ENCODE peak calls at places on chromosomes 7 and 10, in seven cellular contexts. One of them, this sample, is unnamed.

GRCh38 chr7:127928852-127929251 is 102.4 kb downstream of the LRRC4 start:
- DNase-seq in CD4-positive, CD25-positive, alpha-beta regulatory T cell: no peak
- DNase-seq in endodermal cell: no peak
- DNase-seq in brain microvascular endothelial cell: no peak
- DNase-seq in effector memory CD4-positive, alpha-beta T cell: no peak
- DNase-seq in SK-N-SH: no peak
- DNase-seq in left ventricle myocardium inferior: no peak
- DNase-seq in this sample: no peak

GRCh38 chr10:42864575-42864974 is 82.0 kb downstream of the BMS1 start:
- DNase-seq in effector memory CD4-positive, alpha-beta T cell: no peak
- DNase-seq in endodermal cell: peak; percentile 78
- DNase-seq in SK-N-SH: peak; percentile 41
- DNase-seq in left ventricle myocardium inferior: no peak
- DNase-seq in CD4-positive, CD25-positive, alpha-beta regulatory T cell: no peak
- DNase-seq in brain microvascular endothelial cell: peak; percentile 10
- DNase-seq in this sample: no peak

GRCh38 chr7:28005848-28006233 is 174.8 kb downstream of the JAZF1 start:
- DNase-seq in effector memory CD4-positive, alpha-beta T cell: no peak
- DNase-seq in SK-N-SH: no peak
- DNase-seq in CD4-positive, CD25-positive, alpha-beta regulatory T cell: no peak
- DNase-seq in endodermal cell: no peak
- DNase-seq in brain microvascular endothelial cell: no peak
- DNase-seq in left ventricle myocardium inferior: no peak
- DNase-seq in this sample: no peak

GRCh38 chr10:33067481-33067880 is 109.5 kb upstream of the ITGB1 start:
- DNase-seq in effector memory CD4-positive, alpha-beta T cell: no peak
- DNase-seq in left ventricle myocardium inferior: no peak
- DNase-seq in endodermal cell: no peak
- DNase-seq in SK-N-SH: no peak
- DNase-seq in brain microvascular endothelial cell: no peak
- DNase-seq in CD4-positive, CD25-positive, alpha-beta regulatory T cell: no peak
- DNase-seq in this sample: no peak

GRCh38 chr10:66822801-66823200 is 103.0 kb upstream of the LRRTM3 start:
- DNase-seq in effector memory CD4-positive, alpha-beta T cell: no peak
- DNase-seq in CD4-positive, CD25-positive, alpha-beta regulatory T cell: no peak
- DNase-seq in endodermal cell: peak; percentile 67
- DNase-seq in left ventricle myocardium inferior: no peak
- DNase-seq in SK-N-SH: no peak
- DNase-seq in brain microvascular endothelial cell: no peak
- DNase-seq in this sample: peak; percentile 8

GRCh38 chr10:17273403-17273802 is 45.4 kb downstream of the VIM start:
- DNase-seq in endodermal cell: peak; percentile 49
- DNase-seq in brain microvascular endothelial cell: peak; percentile 47
- DNase-seq in SK-N-SH: no peak
- DNase-seq in CD4-positive, CD25-positive, alpha-beta regulatory T cell: no peak
- DNase-seq in left ventricle myocardium inferior: no peak
- DNase-seq in effector memory CD4-positive, alpha-beta T cell: no peak
- DNase-seq in this sample: no peak

GRCh38 chr10:69769395-69769989 is 32.2 kb upstream of the COL13A1 start:
- DNase-seq in left ventricle myocardium inferior: no peak
- DNase-seq in CD4-positive, CD25-positive, alpha-beta regulatory T cell: no peak
- DNase-seq in SK-N-SH: no peak
- DNase-seq in brain microvascular endothelial cell: peak; percentile 90
- DNase-seq in effector memory CD4-positive, alpha-beta T cell: no peak
- DNase-seq in endodermal cell: peak; percentile 96
- DNase-seq in this sample: peak; percentile 84

GRCh38 chr7:128215739-128216138 is 25.3 kb upstream of the LEP start:
- DNase-seq in endodermal cell: no peak
- DNase-seq in left ventricle myocardium inferior: no peak
- DNase-seq in brain microvascular endothelial cell: peak; percentile 18
- DNase-seq in CD4-positive, CD25-positive, alpha-beta regulatory T cell: no peak
- DNase-seq in effector memory CD4-positive, alpha-beta T cell: no peak
- DNase-seq in SK-N-SH: peak; percentile 55
- DNase-seq in this sample: no peak

GRCh38 chr7:83827036-83827435 is 178.1 kb upstream of the SEMA3E start:
- DNase-seq in effector memory CD4-positive, alpha-beta T cell: no peak
- DNase-seq in endodermal cell: no peak
- DNase-seq in SK-N-SH: no peak
- DNase-seq in brain microvascular endothelial cell: no peak
- DNase-seq in CD4-positive, CD25-positive, alpha-beta regulatory T cell: no peak
- DNase-seq in left ventricle myocardium inferior: no peak
- DNase-seq in this sample: no peak

GRCh38 chr7:99418260-99418659 is 9.5 kb downstream of the BUD31 start:
- DNase-seq in left ventricle myocardium inferior: no peak
- DNase-seq in CD4-positive, CD25-positive, alpha-beta regulatory T cell: no peak
- DNase-seq in SK-N-SH: no peak
- DNase-seq in effector memory CD4-positive, alpha-beta T cell: no peak
- DNase-seq in brain microvascular endothelial cell: no peak
- DNase-seq in endodermal cell: no peak
- DNase-seq in this sample: no peak

GRCh38 chr10:50552771-50553535 is 70.8 kb downstream of the SGMS1 start:
- DNase-seq in endodermal cell: peak; percentile 62
- DNase-seq in left ventricle myocardium inferior: no peak
- DNase-seq in SK-N-SH: no peak
- DNase-seq in brain microvascular endothelial cell: peak; percentile 39
- DNase-seq in effector memory CD4-positive, alpha-beta T cell: peak; percentile 5
- DNase-seq in CD4-positive, CD25-positive, alpha-beta regulatory T cell: peak; percentile 57
- DNase-seq in this sample: no peak

GRCh38 chr10:89471110-89471814 is 56.9 kb downstream of the IFIT5 start:
- DNase-seq in SK-N-SH: no peak
- DNase-seq in endodermal cell: no peak
- DNase-seq in effector memory CD4-positive, alpha-beta T cell: no peak
- DNase-seq in CD4-positive, CD25-positive, alpha-beta regulatory T cell: no peak
- DNase-seq in brain microvascular endothelial cell: no peak
- DNase-seq in left ventricle myocardium inferior: no peak
- DNase-seq in this sample: no peak

GRCh38 chr10:14481014-14481413 is 150.3 kb upstream of the FRMD4A start:
- DNase-seq in effector memory CD4-positive, alpha-beta T cell: no peak
- DNase-seq in brain microvascular endothelial cell: no peak
- DNase-seq in CD4-positive, CD25-positive, alpha-beta regulatory T cell: no peak
- DNase-seq in SK-N-SH: no peak
- DNase-seq in endodermal cell: no peak
- DNase-seq in left ventricle myocardium inferior: no peak
- DNase-seq in this sample: no peak

GRCh38 chr7:120645976-120646375 is 212.0 kb downstream of the TSPAN12 start:
- DNase-seq in left ventricle myocardium inferior: no peak
- DNase-seq in endodermal cell: no peak
- DNase-seq in CD4-positive, CD25-positive, alpha-beta regulatory T cell: no peak
- DNase-seq in brain microvascular endothelial cell: no peak
- DNase-seq in SK-N-SH: no peak
- DNase-seq in effector memory CD4-positive, alpha-beta T cell: no peak
- DNase-seq in this sample: no peak

GRCh38 chr7:114802628-114803027 is 119.3 kb upstream of the MDFIC start:
- DNase-seq in CD4-positive, CD25-positive, alpha-beta regulatory T cell: no peak
- DNase-seq in effector memory CD4-positive, alpha-beta T cell: no peak
- DNase-seq in brain microvascular endothelial cell: no peak
- DNase-seq in SK-N-SH: no peak
- DNase-seq in endodermal cell: no peak
- DNase-seq in left ventricle myocardium inferior: no peak
- DNase-seq in this sample: no peak

GRCh38 chr7:25894902-25895791 is 256.9 kb upstream of the NFE2L3 start:
- DNase-seq in CD4-positive, CD25-positive, alpha-beta regulatory T cell: peak; percentile 46
- DNase-seq in effector memory CD4-positive, alpha-beta T cell: peak; percentile 36
- DNase-seq in left ventricle myocardium inferior: peak; percentile 63
- DNase-seq in endodermal cell: peak; percentile 89
- DNase-seq in SK-N-SH: peak; percentile 86
- DNase-seq in brain microvascular endothelial cell: peak; percentile 20
- DNase-seq in this sample: peak; percentile 76

GRCh38 chr10:76285012-76285411 is 853.6 kb downstream of the LRMDA start:
- DNase-seq in SK-N-SH: no peak
- DNase-seq in CD4-positive, CD25-positive, alpha-beta regulatory T cell: no peak
- DNase-seq in endodermal cell: no peak
- DNase-seq in effector memory CD4-positive, alpha-beta T cell: no peak
- DNase-seq in brain microvascular endothelial cell: peak; percentile 66
- DNase-seq in left ventricle myocardium inferior: no peak
- DNase-seq in this sample: no peak

GRCh38 chr7:56105508-56105907 is 768 bp downstream of the CHCHD2 start:
- DNase-seq in brain microvascular endothelial cell: peak; percentile 77
- DNase-seq in left ventricle myocardium inferior: no peak
- DNase-seq in endodermal cell: no peak
- DNase-seq in SK-N-SH: no peak
- DNase-seq in CD4-positive, CD25-positive, alpha-beta regulatory T cell: peak; percentile 49
- DNase-seq in effector memory CD4-positive, alpha-beta T cell: peak; percentile 17
- DNase-seq in this sample: no peak

GRCh38 chr7:145064114-145064513 is 228.3 kb upstream of the TPK1 start:
- DNase-seq in left ventricle myocardium inferior: no peak
- DNase-seq in brain microvascular endothelial cell: no peak
- DNase-seq in SK-N-SH: no peak
- DNase-seq in effector memory CD4-positive, alpha-beta T cell: no peak
- DNase-seq in CD4-positive, CD25-positive, alpha-beta regulatory T cell: no peak
- DNase-seq in endodermal cell: no peak
- DNase-seq in this sample: no peak

GRCh38 chr7:151769189-151769821 is 107.6 kb downstream of the PRKAG2 start:
- DNase-seq in brain microvascular endothelial cell: no peak
- DNase-seq in endodermal cell: no peak
- DNase-seq in effector memory CD4-positive, alpha-beta T cell: no peak
- DNase-seq in SK-N-SH: no peak
- DNase-seq in CD4-positive, CD25-positive, alpha-beta regulatory T cell: peak; percentile 76
- DNase-seq in left ventricle myocardium inferior: no peak
- DNase-seq in this sample: no peak

GRCh38 chr10:79084012-79084971 is 15.5 kb downstream of the ZMIZ1 start:
- DNase-seq in brain microvascular endothelial cell: peak; percentile 93
- DNase-seq in endodermal cell: no peak
- DNase-seq in effector memory CD4-positive, alpha-beta T cell: no peak
- DNase-seq in SK-N-SH: peak; percentile 59
- DNase-seq in CD4-positive, CD25-positive, alpha-beta regulatory T cell: no peak
- DNase-seq in left ventricle myocardium inferior: peak; percentile 95
- DNase-seq in this sample: peak; percentile 79

GRCh38 chr7:2502647-2502966 is 17.0 kb upstream of the LFNG start:
- DNase-seq in effector memory CD4-positive, alpha-beta T cell: no peak
- DNase-seq in endodermal cell: no peak
- DNase-seq in brain microvascular endothelial cell: no peak
- DNase-seq in left ventricle myocardium inferior: no peak
- DNase-seq in SK-N-SH: no peak
- DNase-seq in CD4-positive, CD25-positive, alpha-beta regulatory T cell: no peak
- DNase-seq in this sample: no peak

GRCh38 chr7:155193716-155194115 is 104.0 kb upstream of the INSIG1 start:
- DNase-seq in endodermal cell: no peak
- DNase-seq in CD4-positive, CD25-positive, alpha-beta regulatory T cell: no peak
- DNase-seq in left ventricle myocardium inferior: no peak
- DNase-seq in brain microvascular endothelial cell: no peak
- DNase-seq in effector memory CD4-positive, alpha-beta T cell: no peak
- DNase-seq in SK-N-SH: no peak
- DNase-seq in this sample: no peak

GRCh38 chr10:92891885-92892705 is 43.8 kb downstream of the EXOC6 start:
- DNase-seq in endodermal cell: peak; percentile 73
- DNase-seq in CD4-positive, CD25-positive, alpha-beta regulatory T cell: no peak
- DNase-seq in SK-N-SH: peak; percentile 6
- DNase-seq in effector memory CD4-positive, alpha-beta T cell: no peak
- DNase-seq in brain microvascular endothelial cell: peak; percentile 84
- DNase-seq in left ventricle myocardium inferior: no peak
- DNase-seq in this sample: no peak

GRCh38 chr10:114902151-114902550 is 35.8 kb upstream of the TRUB1 start:
- DNase-seq in brain microvascular endothelial cell: no peak
- DNase-seq in effector memory CD4-positive, alpha-beta T cell: no peak
- DNase-seq in endodermal cell: no peak
- DNase-seq in CD4-positive, CD25-positive, alpha-beta regulatory T cell: no peak
- DNase-seq in left ventricle myocardium inferior: no peak
- DNase-seq in SK-N-SH: no peak
- DNase-seq in this sample: no peak

GRCh38 chr10:17038627-17039026 is 91.0 kb downstream of the CUBN start:
- DNase-seq in effector memory CD4-positive, alpha-beta T cell: no peak
- DNase-seq in brain microvascular endothelial cell: no peak
- DNase-seq in endodermal cell: no peak
- DNase-seq in left ventricle myocardium inferior: peak; percentile 59
- DNase-seq in SK-N-SH: no peak
- DNase-seq in CD4-positive, CD25-positive, alpha-beta regulatory T cell: no peak
- DNase-seq in this sample: no peak

GRCh38 chr7:152403726-152404125 is 32.1 kb downstream of the KMT2C start:
- DNase-seq in SK-N-SH: no peak
- DNase-seq in CD4-positive, CD25-positive, alpha-beta regulatory T cell: no peak
- DNase-seq in brain microvascular endothelial cell: no peak
- DNase-seq in effector memory CD4-positive, alpha-beta T cell: no peak
- DNase-seq in endodermal cell: no peak
- DNase-seq in left ventricle myocardium inferior: no peak
- DNase-seq in this sample: no peak

GRCh38 chr10:88082391-88082790 is 219.0 kb downstream of the PTEN start:
- DNase-seq in endodermal cell: no peak
- DNase-seq in left ventricle myocardium inferior: no peak
- DNase-seq in CD4-positive, CD25-positive, alpha-beta regulatory T cell: no peak
- DNase-seq in SK-N-SH: no peak
- DNase-seq in effector memory CD4-positive, alpha-beta T cell: no peak
- DNase-seq in brain microvascular endothelial cell: no peak
- DNase-seq in this sample: no peak

GRCh38 chr10:76049581-76050290 is 618.3 kb downstream of the LRMDA start:
- DNase-seq in effector memory CD4-positive, alpha-beta T cell: no peak
- DNase-seq in brain microvascular endothelial cell: peak; percentile 23
- DNase-seq in CD4-positive, CD25-positive, alpha-beta regulatory T cell: no peak
- DNase-seq in left ventricle myocardium inferior: no peak
- DNase-seq in SK-N-SH: no peak
- DNase-seq in endodermal cell: no peak
- DNase-seq in this sample: no peak

GRCh38 chr10:1050555-1050954 is 1.6 kb upstream of the IDI1 start:
- DNase-seq in endodermal cell: peak; percentile 79
- DNase-seq in left ventricle myocardium inferior: no peak
- DNase-seq in SK-N-SH: no peak
- DNase-seq in CD4-positive, CD25-positive, alpha-beta regulatory T cell: peak; percentile 51
- DNase-seq in effector memory CD4-positive, alpha-beta T cell: peak; percentile 32
- DNase-seq in brain microvascular endothelial cell: no peak
- DNase-seq in this sample: peak; percentile 66
- H3K4me3 ChIP-seq in endodermal cell: peak overlapping the region; percentile 100
- H3K4me3 ChIP-seq in left ventricle myocardium inferior: peak overlapping the region; percentile 96
- H3K4me3 ChIP-seq in SK-N-SH: peak overlapping the region; percentile 92
- H3K4me3 ChIP-seq in CD4-positive, CD25-positive, alpha-beta regulatory T cell: peak overlapping the region; percentile 88
- H3K4me3 ChIP-seq in effector memory CD4-positive, alpha-beta T cell: peak overlapping the region; percentile 81
- H3K4me3 ChIP-seq in brain microvascular endothelial cell: peak overlapping the region; percentile 100
- H3K4me3 ChIP-seq in this sample: no peak overlapping the region

GRCh38 chr10:5708356-5708755 is 23.7 kb downstream of the TASOR2 start:
- DNase-seq in CD4-positive, CD25-positive, alpha-beta regulatory T cell: no peak
- DNase-seq in effector memory CD4-positive, alpha-beta T cell: no peak
- DNase-seq in SK-N-SH: no peak
- DNase-seq in brain microvascular endothelial cell: no peak
- DNase-seq in endodermal cell: no peak
- DNase-seq in left ventricle myocardium inferior: no peak
- DNase-seq in this sample: no peak
- H3K36me3 ChIP-seq in CD4-positive, CD25-positive, alpha-beta regulatory T cell: no peaks in the 10 kb centered on the region
- H3K36me3 ChIP-seq in effector memory CD4-positive, alpha-beta T cell: no peaks in the 10 kb centered on the region
- H3K36me3 ChIP-seq in SK-N-SH: no peaks in the 10 kb centered on the region
- H3K36me3 ChIP-seq in brain microvascular endothelial cell: no peaks in the 10 kb centered on the region
- H3K36me3 ChIP-seq in endodermal cell: no peaks in the 10 kb centered on the region
- H3K36me3 ChIP-seq in left ventricle myocardium inferior: no peaks in the 10 kb centered on the region
- H3K36me3 ChIP-seq in this sample: no peaks in the 10 kb centered on the region

DNA sequence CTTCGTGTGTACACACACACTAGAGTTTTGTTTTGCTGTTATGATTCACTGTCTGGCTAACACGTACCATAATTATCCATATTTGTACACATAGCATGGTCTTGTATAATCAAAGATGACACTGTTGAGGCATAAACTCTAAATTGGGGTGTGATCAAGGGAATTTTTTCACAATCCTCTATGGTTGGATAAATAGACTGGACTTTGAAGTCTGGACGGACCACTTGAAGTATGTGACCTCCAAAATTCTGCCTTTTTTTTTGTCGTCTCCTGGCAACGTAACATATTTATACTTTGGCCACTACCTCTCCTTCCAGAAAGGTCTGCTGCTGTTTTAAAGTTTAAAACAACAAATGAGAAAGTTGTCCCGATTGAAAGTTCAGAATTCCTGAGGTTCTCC is 193.4 kb downstream of the CACNB2 start:
- DNase-seq in CD4-positive, CD25-positive, alpha-beta regulatory T cell: no peak
- DNase-seq in SK-N-SH: no peak
- DNase-seq in left ventricle myocardium inferior: no peak
- DNase-seq in effector memory CD4-positive, alpha-beta T cell: no peak
- DNase-seq in endodermal cell: no peak
- DNase-seq in brain microvascular endothelial cell: no peak
- DNase-seq in this sample: no peak
- H3K4me3 ChIP-seq in CD4-positive, CD25-positive, alpha-beta regulatory T cell: no peak overlapping the region
- H3K4me3 ChIP-seq in SK-N-SH: no peak overlapping the region
- H3K4me3 ChIP-seq in left ventricle myocardium inferior: peak overlapping the region; percentile 30
- H3K4me3 ChIP-seq in effector memory CD4-positive, alpha-beta T cell: no peak overlapping the region
- H3K4me3 ChIP-seq in endodermal cell: no peak overlapping the region
- H3K4me3 ChIP-seq in brain microvascular endothelial cell: no peak overlapping the region
- H3K4me3 ChIP-seq in this sample: no peak overlapping the region

GRCh38 chr10:68023292-68023691 is 51.8 kb downstream of the HERC4 start:
- DNase-seq in left ventricle myocardium inferior: no peak
- DNase-seq in brain microvascular endothelial cell: no peak
- DNase-seq in SK-N-SH: no peak
- DNase-seq in effector memory CD4-positive, alpha-beta T cell: no peak
- DNase-seq in CD4-positive, CD25-positive, alpha-beta regulatory T cell: no peak
- DNase-seq in endodermal cell: no peak
- DNase-seq in this sample: no peak
- H3K36me3 ChIP-seq in left ventricle myocardium inferior: peaks cover 94% of the 10 kb centered on the region
- H3K36me3 ChIP-seq in brain microvascular endothelial cell: peaks cover 37% of the 10 kb centered on the region
- H3K36me3 ChIP-seq in SK-N-SH: peaks cover 53% of the 10 kb centered on the region
- H3K36me3 ChIP-seq in effector memory CD4-positive, alpha-beta T cell: peaks cover 29% of the 10 kb centered on the region
- H3K36me3 ChIP-seq in CD4-positive, CD25-positive, alpha-beta regulatory T cell: peaks cover 39% of the 10 kb centered on the region
- H3K36me3 ChIP-seq in endodermal cell: peaks cover 62% of the 10 kb centered on the region
- H3K36me3 ChIP-seq in this sample: peaks cover 3% of the 10 kb centered on the region

This sample was measured in H7.